ENCODE peak calls at places on chromosomes 4 and X, in six cellular contexts. Z, V, G, A, Q and E are unnamed samples.

GRCh38 chr4:188691811-188692210 is 552.6 kb downstream of the TRIML1 start:
- DNase-seq in Q (peak), A (no peak), V (no peak), Z (peak), G (no peak), E (no peak)

GRCh38 chr4:141763373-141763772 is 127.0 kb downstream of the IL15 start:
- DNase-seq in A (no peak), V (no peak), G (no peak), Q (no peak), Z (no peak), E (no peak)

GRCh38 chrX:140733766-140734342 is 24.3 kb downstream of the LINC00632 start:
- DNase-seq in G (peak), Q (no peak), Z (peak), A (peak), V (no peak), E (no peak)

GRCh38 chr4:170027181-170027829 is 1.1 kb upstream of the MFAP3L start:
- DNase-seq in A (peak), Q (peak), G (peak), Z (peak), V (peak), E (peak)

GRCh38 chr4:31169851-31170250 is 449.7 kb downstream of the PCDH7 start:
- DNase-seq in Z (no peak), V (no peak), A (no peak), Q (no peak), G (no peak), E (no peak)

GRCh38 chr4:87506974-87507701 is 22.0 kb downstream of the SPARCL1 start:
- DNase-seq in Q (peak), V (no peak), A (no peak), G (peak), Z (peak), E (peak)

GRCh38 chr4:62571494-62571893 is 1371.4 kb downstream of the ADGRL3 start:
- DNase-seq in Q (no peak), Z (no peak), G (no peak), V (no peak), A (no peak), E (no peak)

GRCh38 chrX:1392376-1393130 is 640 bp upstream of the SLC25A6 start:
- DNase-seq in G (peak), Q (peak), V (peak), A (no peak), Z (peak), E (no peak)

GRCh38 chrX:103356023-103356798 is at the start of gene TCEAL9:
- DNase-seq in Z (peak), V (peak), Q (peak), G (peak), A (no peak), E (peak)

GRCh38 chr4:67020079-67020807 is 525.1 kb downstream of the CENPC start:
- DNase-seq in A (no peak), Q (no peak), V (no peak), Z (peak), G (no peak), E (no peak)

GRCh38 chr4:94561249-94562024 is 109.7 kb downstream of the PDLIM5 start:
- DNase-seq in Q (no peak), V (no peak), G (peak), A (no peak), Z (peak), E (peak)

GRCh38 chr4:150283689-150284088 is 205.4 kb downstream of the DCLK2 start:
- DNase-seq in Z (peak), G (peak), A (no peak), Q (peak), V (no peak), E (peak)